ENCODE peak calls at places on chromosomes 11 and 22, in eight cellular contexts. C is pancreas; E is psoas muscle; Z is HCT116; K is hepatocyte; G is right atrium auricular region; B is CD4-positive, alpha-beta memory T cell; V is fibroblast of lung. A is an unnamed sample.
A peak's percentile ranks its signal among the peaks of the same experiment; 100 is the strongest.

GRCh38 chr11:11332141-11332710 is 20.8 kb downstream of the CSNK2A3 start:
- DNase-seq in C (no peak), E (no peak), V (no peak), K (no peak), Z (no peak), B (no peak), G (no peak), A (no peak)

GRCh38 chr11:116500833-116501622 is 271.8 kb downstream of the BUD13 start:
- DNase-seq in C (no peak), B (no peak), G (no peak), Z (no peak), K (no peak), V (no peak), E (no peak), A (no peak)

GRCh38 chr11:47413908-47414684 is 5.7 kb downstream of the SLC39A13 start:
- DNase-seq in Z (no peak), V (peak; percentile 83), B (no peak), G (no peak), K (no peak), E (peak; percentile 74), C (peak; percentile 58), A (peak; percentile 78)

GRCh38 chr22:48155446-48155845 is 1393.0 kb downstream of the TBC1D22A start:
- DNase-seq in K (no peak), B (no peak), C (no peak), E (no peak), Z (no peak), V (no peak), G (no peak), A (no peak)

GRCh38 chr11:106262852-106263251 is 185.4 kb downstream of the AASDHPPT start:
- DNase-seq in V (peak; percentile 20), Z (no peak), E (no peak), G (no peak), B (no peak), C (no peak), K (no peak), A (no peak)

GRCh38 chr11:79437981-79438630 is 2.7 kb downstream of the TENM4 start:
- DNase-seq in Z (no peak), K (peak; percentile 21), C (peak; percentile 73), V (peak; percentile 70), B (no peak), G (no peak), E (no peak), A (no peak)

GRCh38 chr11:70872950-70873735 is 379.2 kb downstream of the SHANK2 start:
- DNase-seq in C (no peak), V (no peak), B (no peak), K (no peak), Z (no peak), E (no peak), G (no peak), A (no peak)

GRCh38 chr11:22521226-22521625 is 104.4 kb downstream of the FANCF start:
- DNase-seq in B (no peak), Z (peak; percentile 6), V (peak; percentile 90), G (no peak), K (peak; percentile 69), E (no peak), C (no peak), A (no peak)

GRCh38 chr11:85823816-85824215 is 12.9 kb upstream of the SYTL2 start:
- DNase-seq in Z (no peak), B (peak; percentile 91), C (no peak), V (no peak), K (no peak), E (no peak), G (no peak), A (no peak)

GRCh38 chr22:30611197-30611596 is 4.2 kb downstream of the TCN2 start:
- DNase-seq in K (no peak), C (no peak), B (no peak), G (no peak), V (no peak), E (no peak), Z (no peak), A (no peak)

GRCh38 chr11:72330131-72330727 is 86.3 kb upstream of the PHOX2A start:
- DNase-seq in C (no peak), V (no peak), G (no peak), B (no peak), Z (no peak), K (no peak), E (no peak), A (no peak)

GRCh38 chr11:74465291-74465708 is 2.0 kb downstream of the KCNE3 start:
- DNase-seq in C (no peak), G (no peak), E (no peak), K (peak; percentile 69), Z (no peak), V (no peak), B (no peak), A (no peak)

GRCh38 chr22:20170170-20170569 is 19.3 kb upstream of the CCDC188 start:
- DNase-seq in Z (no peak), K (no peak), B (no peak), E (no peak), G (no peak), C (no peak), V (no peak), A (no peak)
- H3K27me3 ChIP-seq in Z (no peaks in the 10 kb centered on the region), K (no peaks in the 10 kb centered on the region), B (no peaks in the 10 kb centered on the region), E (no peaks in the 10 kb centered on the region), G (no peaks in the 10 kb centered on the region), C (no peaks in the 10 kb centered on the region), V (no peaks in the 10 kb centered on the region), A (peaks cover 28% of the 10 kb centered on the region)

GRCh38 chr22:42978453-42979103 is 36.4 kb downstream of the PACSIN2 start:
- DNase-seq in K (no peak), G (no peak), C (no peak), Z (no peak), E (no peak), V (peak; percentile 81), B (no peak), A (no peak)
- H3K27ac ChIP-seq in K (peak overlapping the region; percentile 57), G (peak overlapping the region; percentile 46), C (peak overlapping the region; percentile 13), Z (no peak overlapping the region), E (peak overlapping the region; percentile 66), V (peak overlapping the region; percentile 13), B (no peak overlapping the region), A (peak overlapping the region; percentile 40)

GRCh38 chr22:36155702-36156101 is 4.9 kb downstream of the APOL3 start:
- DNase-seq in B (no peak), Z (no peak), C (no peak), G (peak; percentile 88), E (peak; percentile 71), V (no peak), K (peak; percentile 45), A (no peak)
- H3K4me3 ChIP-seq in B (no peak overlapping the region), Z (no peak overlapping the region), C (no peak overlapping the region), G (no peak overlapping the region), E (peak overlapping the region; percentile 65), V (no peak overlapping the region), K (no peak overlapping the region), A (no peak overlapping the region)

GRCh38 chr22:22378446-22379415 is 129.8 kb downstream of the ZNF280B start:
- DNase-seq in C (no peak), E (no peak), Z (no peak), V (no peak), G (no peak), K (no peak), B (no peak), A (no peak)
- H3K27me3 ChIP-seq in C (no peaks in the 10 kb centered on the region), E (peaks cover 22% of the 10 kb centered on the region), Z (peaks cover 32% of the 10 kb centered on the region), V (peaks cover 4% of the 10 kb centered on the region), G (no peaks in the 10 kb centered on the region), K (peaks cover 18% of the 10 kb centered on the region), B (no peaks in the 10 kb centered on the region), A (peaks cover 14% of the 10 kb centered on the region)

A was measured in AG04450.